ENCODE peak calls at places on chromosomes 12 and 14, in seven cellular contexts. One of them, this sample, is unnamed.

GRCh38 chr14:61749867-61750266 is 12.4 kb upstream of the SNAPC1 start:
- DNase-seq in astrocyte of the spinal cord: peak
- DNase-seq in suprapubic skin: no peak
- DNase-seq in HFFc6: no peak
- DNase-seq in MM.1S: no peak
- DNase-seq in body of pancreas: no peak
- DNase-seq in GM20000: no peak
- DNase-seq in this sample: no peak

GRCh38 chr12:64757778-64758177 is 1.4 kb downstream of the GNS start:
- DNase-seq in astrocyte of the spinal cord: no peak
- DNase-seq in body of pancreas: no peak
- DNase-seq in MM.1S: no peak
- DNase-seq in suprapubic skin: no peak
- DNase-seq in HFFc6: no peak
- DNase-seq in GM20000: no peak
- DNase-seq in this sample: no peak

GRCh38 chr14:100107236-100107635 is 42.0 kb downstream of the EVL start:
- DNase-seq in MM.1S: no peak
- DNase-seq in astrocyte of the spinal cord: no peak
- DNase-seq in body of pancreas: no peak
- DNase-seq in GM20000: no peak
- DNase-seq in HFFc6: no peak
- DNase-seq in suprapubic skin: no peak
- DNase-seq in this sample: peak

GRCh38 chr12:52080403-52081201 is 1.1 kb downstream of the SMIM41 start:
- DNase-seq in HFFc6: no peak
- DNase-seq in suprapubic skin: no peak
- DNase-seq in astrocyte of the spinal cord: no peak
- DNase-seq in MM.1S: no peak
- DNase-seq in GM20000: no peak
- DNase-seq in body of pancreas: no peak
- DNase-seq in this sample: peak

GRCh38 chr14:92706386-92706785 is 42.0 kb downstream of the LGMN start:
- DNase-seq in astrocyte of the spinal cord: no peak
- DNase-seq in body of pancreas: no peak
- DNase-seq in suprapubic skin: no peak
- DNase-seq in MM.1S: no peak
- DNase-seq in GM20000: no peak
- DNase-seq in HFFc6: no peak
- DNase-seq in this sample: no peak

GRCh38 chr14:32203928-32204357 is 874 bp upstream of the RNU6-8 start:
- DNase-seq in suprapubic skin: no peak
- DNase-seq in HFFc6: no peak
- DNase-seq in astrocyte of the spinal cord: no peak
- DNase-seq in GM20000: no peak
- DNase-seq in MM.1S: no peak
- DNase-seq in body of pancreas: peak
- DNase-seq in this sample: peak

GRCh38 chr12:101570022-101570421 is 24.7 kb upstream of the MYBPC1 start:
- DNase-seq in astrocyte of the spinal cord: peak
- DNase-seq in GM20000: peak
- DNase-seq in suprapubic skin: no peak
- DNase-seq in HFFc6: peak
- DNase-seq in MM.1S: peak
- DNase-seq in body of pancreas: peak
- DNase-seq in this sample: peak

GRCh38 chr12:32989705-32990104 is 93.1 kb upstream of the PKP2 start:
- DNase-seq in MM.1S: no peak
- DNase-seq in astrocyte of the spinal cord: no peak
- DNase-seq in HFFc6: no peak
- DNase-seq in suprapubic skin: no peak
- DNase-seq in body of pancreas: no peak
- DNase-seq in GM20000: no peak
- DNase-seq in this sample: peak

GRCh38 chr14:66403183-66403582 is 83.0 kb upstream of the CCDC196 start:
- DNase-seq in HFFc6: peak
- DNase-seq in MM.1S: peak
- DNase-seq in body of pancreas: no peak
- DNase-seq in suprapubic skin: no peak
- DNase-seq in astrocyte of the spinal cord: peak
- DNase-seq in GM20000: peak
- DNase-seq in this sample: peak

GRCh38 chr14:63204407-63205280 is at the start of gene RHOJ:
- DNase-seq in suprapubic skin: no peak
- DNase-seq in body of pancreas: peak
- DNase-seq in MM.1S: no peak
- DNase-seq in astrocyte of the spinal cord: peak
- DNase-seq in HFFc6: no peak
- DNase-seq in GM20000: no peak
- DNase-seq in this sample: peak

GRCh38 chr14:100982356-100982755 is 78.8 kb upstream of the RTL1 start:
- DNase-seq in suprapubic skin: no peak
- DNase-seq in MM.1S: no peak
- DNase-seq in HFFc6: no peak
- DNase-seq in GM20000: no peak
- DNase-seq in body of pancreas: no peak
- DNase-seq in astrocyte of the spinal cord: no peak
- DNase-seq in this sample: no peak

GRCh38 chr12:31897791-31898503 is 61.3 kb upstream of the RESF1 start:
- DNase-seq in astrocyte of the spinal cord: peak
- DNase-seq in HFFc6: no peak
- DNase-seq in GM20000: no peak
- DNase-seq in MM.1S: peak
- DNase-seq in body of pancreas: peak
- DNase-seq in suprapubic skin: no peak
- DNase-seq in this sample: peak

GRCh38 chr12:31849090-31849687 is 110.0 kb upstream of the RESF1 start:
- DNase-seq in suprapubic skin: no peak
- DNase-seq in HFFc6: no peak
- DNase-seq in astrocyte of the spinal cord: peak
- DNase-seq in body of pancreas: no peak
- DNase-seq in MM.1S: no peak
- DNase-seq in GM20000: no peak
- DNase-seq in this sample: peak

GRCh38 chr14:104387000-104387384 is 192.6 kb upstream of the C14orf180 start:
- DNase-seq in suprapubic skin: peak
- DNase-seq in HFFc6: no peak
- DNase-seq in MM.1S: no peak
- DNase-seq in body of pancreas: no peak
- DNase-seq in astrocyte of the spinal cord: no peak
- DNase-seq in GM20000: peak
- DNase-seq in this sample: no peak

GRCh38 chr12:52044284-52044983 is 6.8 kb upstream of the NR4A1 start:
- DNase-seq in MM.1S: peak
- DNase-seq in suprapubic skin: peak
- DNase-seq in GM20000: no peak
- DNase-seq in HFFc6: peak
- DNase-seq in astrocyte of the spinal cord: peak
- DNase-seq in body of pancreas: peak
- DNase-seq in this sample: peak

GRCh38 chr12:24078318-24078765 is 128.9 kb upstream of the SOX5 start:
- DNase-seq in body of pancreas: no peak
- DNase-seq in GM20000: no peak
- DNase-seq in HFFc6: no peak
- DNase-seq in astrocyte of the spinal cord: no peak
- DNase-seq in MM.1S: no peak
- DNase-seq in suprapubic skin: no peak
- DNase-seq in this sample: no peak

GRCh38 chr12:122865268-122866231 is 30.3 kb downstream of the HIP1R start:
- DNase-seq in body of pancreas: peak
- DNase-seq in suprapubic skin: peak
- DNase-seq in HFFc6: no peak
- DNase-seq in astrocyte of the spinal cord: no peak
- DNase-seq in GM20000: peak
- DNase-seq in MM.1S: no peak
- DNase-seq in this sample: no peak

GRCh38 chr12:66596189-66596588 is 82.7 kb downstream of the GRIP1 start:
- DNase-seq in body of pancreas: no peak
- DNase-seq in MM.1S: no peak
- DNase-seq in GM20000: no peak
- DNase-seq in HFFc6: no peak
- DNase-seq in astrocyte of the spinal cord: peak
- DNase-seq in suprapubic skin: no peak
- DNase-seq in this sample: peak

GRCh38 chr12:53624453-53624852 is 1.7 kb downstream of the ATF7 start:
- DNase-seq in suprapubic skin: no peak
- DNase-seq in HFFc6: no peak
- DNase-seq in astrocyte of the spinal cord: peak
- DNase-seq in GM20000: no peak
- DNase-seq in body of pancreas: no peak
- DNase-seq in MM.1S: no peak
- DNase-seq in this sample: peak

GRCh38 chr12:571795-572531 is 91.3 kb downstream of the NINJ2 start:
- DNase-seq in GM20000: no peak
- DNase-seq in astrocyte of the spinal cord: no peak
- DNase-seq in HFFc6: no peak
- DNase-seq in MM.1S: no peak
- DNase-seq in body of pancreas: no peak
- DNase-seq in suprapubic skin: peak
- DNase-seq in this sample: no peak

GRCh38 chr12:54593135-54593534 is 4.7 kb upstream of the PPP1R1A start:
- DNase-seq in MM.1S: no peak
- DNase-seq in astrocyte of the spinal cord: no peak
- DNase-seq in HFFc6: no peak
- DNase-seq in suprapubic skin: no peak
- DNase-seq in body of pancreas: no peak
- DNase-seq in GM20000: no peak
- DNase-seq in this sample: no peak

GRCh38 chr12:55009171-55009570 is 10.6 kb upstream of the NEUROD4 start:
- DNase-seq in astrocyte of the spinal cord: no peak
- DNase-seq in HFFc6: no peak
- DNase-seq in MM.1S: no peak
- DNase-seq in body of pancreas: no peak
- DNase-seq in suprapubic skin: no peak
- DNase-seq in GM20000: no peak
- DNase-seq in this sample: no peak

GRCh38 chr12:58174316-58174715 is 232.9 kb downstream of the ATP23 start:
- DNase-seq in HFFc6: no peak
- DNase-seq in astrocyte of the spinal cord: no peak
- DNase-seq in MM.1S: no peak
- DNase-seq in GM20000: no peak
- DNase-seq in suprapubic skin: no peak
- DNase-seq in body of pancreas: no peak
- DNase-seq in this sample: peak

GRCh38 chr12:64752833-64753238 is 6.4 kb downstream of the GNS start:
- DNase-seq in GM20000: no peak
- DNase-seq in MM.1S: no peak
- DNase-seq in body of pancreas: no peak
- DNase-seq in astrocyte of the spinal cord: no peak
- DNase-seq in suprapubic skin: no peak
- DNase-seq in HFFc6: no peak
- DNase-seq in this sample: no peak

GRCh38 chr14:23093993-23094665 is 807 bp downstream of the ACIN1 start:
- DNase-seq in MM.1S: no peak
- DNase-seq in HFFc6: no peak
- DNase-seq in astrocyte of the spinal cord: no peak
- DNase-seq in suprapubic skin: no peak
- DNase-seq in body of pancreas: no peak
- DNase-seq in GM20000: no peak
- DNase-seq in this sample: peak
- TF ChIP-seq CTCF in MM.1S: peak
- TF ChIP-seq CTCF in HFFc6: peak
- TF ChIP-seq CTCF in astrocyte of the spinal cord: peak
- TF ChIP-seq CTCF in suprapubic skin: no peak
- TF ChIP-seq CTCF in body of pancreas: peak
- TF ChIP-seq CTCF in GM20000: no peak
- TF ChIP-seq CTCF in this sample: peak

DNA sequence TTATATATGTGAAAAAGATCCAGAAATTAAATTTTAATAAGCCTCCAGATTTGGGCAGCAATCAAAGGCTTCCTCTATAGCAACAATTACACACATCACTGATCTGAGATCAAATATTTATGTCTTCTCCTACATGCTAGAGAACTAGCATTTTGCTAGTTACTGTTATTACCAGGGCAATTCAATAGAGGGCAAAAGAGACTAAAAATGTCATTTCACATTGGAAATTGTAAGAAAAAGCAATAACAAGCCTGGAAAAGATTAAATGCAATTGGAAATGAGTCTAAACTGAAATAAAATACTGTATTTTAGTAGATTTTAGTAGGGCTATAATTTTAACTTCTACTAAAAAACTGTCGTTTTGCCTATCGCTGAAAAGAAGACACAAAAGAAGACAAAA is 32.6 kb upstream of the ANO6 start:
- DNase-seq in astrocyte of the spinal cord: peak
- DNase-seq in suprapubic skin: no peak
- DNase-seq in HFFc6: peak
- DNase-seq in body of pancreas: no peak
- DNase-seq in MM.1S: peak
- DNase-seq in GM20000: no peak
- DNase-seq in this sample: peak
- TF ChIP-seq CTCF in astrocyte of the spinal cord: peak
- TF ChIP-seq CTCF in suprapubic skin: no peak
- TF ChIP-seq CTCF in HFFc6: peak
- TF ChIP-seq CTCF in body of pancreas: peak
- TF ChIP-seq CTCF in MM.1S: peak
- TF ChIP-seq CTCF in GM20000: no peak
- TF ChIP-seq CTCF in this sample: peak

GRCh38 chr14:59009967-59010366 is 178.5 kb upstream of the DAAM1 start:
- DNase-seq in GM20000: no peak
- DNase-seq in body of pancreas: no peak
- DNase-seq in astrocyte of the spinal cord: no peak
- DNase-seq in HFFc6: no peak
- DNase-seq in MM.1S: no peak
- DNase-seq in suprapubic skin: no peak
- DNase-seq in this sample: no peak

GRCh38 chr14:59004012-59004411 is 184.5 kb upstream of the DAAM1 start:
- DNase-seq in suprapubic skin: no peak
- DNase-seq in MM.1S: no peak
- DNase-seq in astrocyte of the spinal cord: no peak
- DNase-seq in GM20000: no peak
- DNase-seq in body of pancreas: no peak
- DNase-seq in HFFc6: no peak
- DNase-seq in this sample: peak
- TF ChIP-seq CTCF in suprapubic skin: no peak
- TF ChIP-seq CTCF in MM.1S: no peak
- TF ChIP-seq CTCF in astrocyte of the spinal cord: peak
- TF ChIP-seq CTCF in GM20000: no peak
- TF ChIP-seq CTCF in body of pancreas: peak
- TF ChIP-seq CTCF in HFFc6: peak
- TF ChIP-seq CTCF in this sample: peak

DNA sequence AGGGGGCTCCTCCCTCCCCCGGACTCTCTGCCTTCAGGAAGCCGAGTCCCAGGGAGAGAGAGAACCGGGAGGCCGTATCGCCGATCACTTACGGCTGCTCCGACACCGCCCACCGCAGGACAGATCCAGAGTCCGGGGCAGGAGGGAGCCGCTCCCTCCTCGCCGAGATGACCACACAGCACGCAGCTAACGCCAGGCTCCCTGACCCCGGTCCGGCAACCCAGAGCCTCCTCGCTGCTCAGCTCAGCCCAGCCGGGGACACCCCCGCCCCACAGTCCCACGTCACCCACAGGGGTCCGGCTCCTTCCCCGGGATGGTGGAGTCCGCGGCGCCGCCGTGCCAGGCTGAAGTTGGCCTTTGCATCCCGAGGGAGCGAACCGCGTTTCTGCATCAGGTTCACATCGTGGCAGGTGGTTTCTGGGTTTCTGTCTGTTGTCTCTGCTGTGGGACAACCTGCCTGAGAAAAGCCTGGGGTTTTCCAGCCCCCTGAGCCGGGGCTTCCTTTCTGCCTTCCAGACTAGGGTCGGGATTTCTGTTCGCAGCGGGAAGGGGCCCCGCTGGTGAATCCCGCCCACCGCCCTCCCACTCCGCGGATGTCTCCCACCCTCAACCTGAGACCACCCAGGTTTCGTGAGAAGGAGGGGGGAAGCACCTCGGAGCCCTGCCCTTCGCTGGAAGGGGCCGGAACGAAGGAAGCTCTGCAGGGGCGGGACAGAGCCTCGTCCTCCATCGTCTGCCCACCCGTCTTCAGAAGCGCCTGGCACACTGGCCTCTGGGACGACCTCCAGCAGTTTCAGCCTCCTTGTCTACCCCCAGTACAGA is 61.2 kb downstream of the NOC4L start:
- DNase-seq in GM20000: peak
- DNase-seq in body of pancreas: no peak
- DNase-seq in astrocyte of the spinal cord: no peak
- DNase-seq in MM.1S: no peak
- DNase-seq in suprapubic skin: no peak
- DNase-seq in HFFc6: no peak
- DNase-seq in this sample: no peak
- TF ChIP-seq CTCF in GM20000: no peak
- TF ChIP-seq CTCF in body of pancreas: no peak
- TF ChIP-seq CTCF in astrocyte of the spinal cord: no peak
- TF ChIP-seq CTCF in MM.1S: no peak
- TF ChIP-seq CTCF in suprapubic skin: no peak
- TF ChIP-seq CTCF in HFFc6: no peak
- TF ChIP-seq CTCF in this sample: no peak